ENCODE peak calls at places on chromosome 3, in eight cellular contexts. Z, H, W, M, Q, G, C and T are unnamed samples.

GRCh38 chr3:52890735-52891134 is 6.6 kb downstream of the STIMATE start:
- DNase-seq in Z (no peak), H (no peak), W (no peak), M (no peak), Q (no peak), G (no peak), C (no peak), T (no peak)

GRCh38 chr3:124492824-124493223 is 237.4 kb upstream of the UMPS start:
- DNase-seq in Z (peak), H (no peak), W (no peak), M (peak), Q (no peak), G (peak), C (peak), T (peak)

GRCh38 chr3:105606052-105606451 is 239.3 kb downstream of the ALCAM start:
- DNase-seq in Z (no peak), H (no peak), W (no peak), M (no peak), Q (no peak), G (peak), C (peak), T (peak)

GRCh38 chr3:110318108-110318507 is 753.5 kb upstream of the NECTIN3 start:
- DNase-seq in Z (peak), H (no peak), W (no peak), M (no peak), Q (no peak), G (peak), C (peak), T (no peak)

GRCh38 chr3:192636517-192637444 is 90.6 kb downstream of the FGF12 start:
- DNase-seq in Z (no peak), H (no peak), W (no peak), M (no peak), Q (no peak), G (no peak), C (no peak), T (no peak)

GRCh38 chr3:27345493-27345892 is 23.7 kb downstream of the NEK10 start:
- DNase-seq in Z (no peak), H (no peak), W (no peak), M (no peak), Q (no peak), G (no peak), C (no peak), T (no peak)

GRCh38 chr3:12985148-12985547 is 88.1 kb downstream of the IQSEC1 start:
- DNase-seq in Z (no peak), H (no peak), W (no peak), M (no peak), Q (no peak), G (no peak), C (no peak), T (no peak)

GRCh38 chr3:36700537-36701248 is 63.7 kb downstream of the DCLK3 start:
- DNase-seq in Z (peak), H (peak), W (peak), M (peak), Q (no peak), G (peak), C (peak), T (peak)

GRCh38 chr3:42796332-42796885 is 7.9 kb downstream of the HIGD1A start:
- DNase-seq in Z (no peak), H (no peak), W (no peak), M (no peak), Q (no peak), G (no peak), C (no peak), T (no peak)

GRCh38 chr3:43296565-43296964 is 10.2 kb downstream of the SNRK start:
- DNase-seq in Z (no peak), H (no peak), W (no peak), M (peak), Q (no peak), G (peak), C (no peak), T (no peak)

GRCh38 chr3:98514948-98515347 is 7.8 kb downstream of the CLDND1 start:
- DNase-seq in Z (no peak), H (no peak), W (no peak), M (no peak), Q (no peak), G (no peak), C (no peak), T (no peak)

GRCh38 chr3:20484126-20484525 is 298.1 kb upstream of the SGO1 start:
- DNase-seq in Z (no peak), H (no peak), W (no peak), M (no peak), Q (no peak), G (no peak), C (no peak), T (no peak)

GRCh38 chr3:28940530-28940929 is 340.3 kb upstream of the RBMS3 start:
- DNase-seq in Z (no peak), H (no peak), W (no peak), M (no peak), Q (peak), G (peak), C (peak), T (peak)

GRCh38 chr3:50570508-50571279 is 1.4 kb downstream of the HEMK1 start:
- DNase-seq in Z (no peak), H (no peak), W (no peak), M (no peak), Q (no peak), G (no peak), C (no peak), T (no peak)

GRCh38 chr3:188788621-188789081 is 383.1 kb upstream of the TPRG1 start:
- DNase-seq in Z (no peak), H (no peak), W (no peak), M (no peak), Q (no peak), G (peak), C (peak), T (peak)

GRCh38 chr3:168622795-168623194 is 527.1 kb upstream of the GOLIM4 start:
- DNase-seq in Z (no peak), H (no peak), W (no peak), M (no peak), Q (no peak), G (no peak), C (no peak), T (no peak)

GRCh38 chr3:168628549-168628948 is 532.8 kb upstream of the GOLIM4 start:
- DNase-seq in Z (no peak), H (no peak), W (no peak), M (no peak), Q (no peak), G (no peak), C (no peak), T (no peak)

GRCh38 chr3:168624195-168624594 is 528.5 kb upstream of the GOLIM4 start:
- DNase-seq in Z (no peak), H (no peak), W (no peak), M (no peak), Q (no peak), G (no peak), C (no peak), T (no peak)

GRCh38 chr3:168625477-168625876 is 529.8 kb upstream of the GOLIM4 start:
- DNase-seq in Z (no peak), H (no peak), W (no peak), M (no peak), Q (no peak), G (no peak), C (no peak), T (no peak)

GRCh38 chr3:168624892-168625291 is 529.2 kb upstream of the GOLIM4 start:
- DNase-seq in Z (no peak), H (peak), W (no peak), M (no peak), Q (no peak), G (no peak), C (no peak), T (no peak)
- H3K27ac ChIP-seq in Z (no peak), H (no peak), W (no peak), M (no peak), Q (no peak), G (no peak), C (no peak), T (no peak)

GRCh38 chr3:53994986-53995385 is 103.3 kb upstream of the SELENOK start:
- DNase-seq in Z (no peak), H (no peak), W (no peak), M (no peak), Q (no peak), G (no peak), C (no peak), T (no peak)
- H3K4me2 ChIP-seq in Z (no peak), H (no peak), W (no peak), M (no peak), Q (no peak), G (no peak), C (no peak), T (no peak)

DNA sequence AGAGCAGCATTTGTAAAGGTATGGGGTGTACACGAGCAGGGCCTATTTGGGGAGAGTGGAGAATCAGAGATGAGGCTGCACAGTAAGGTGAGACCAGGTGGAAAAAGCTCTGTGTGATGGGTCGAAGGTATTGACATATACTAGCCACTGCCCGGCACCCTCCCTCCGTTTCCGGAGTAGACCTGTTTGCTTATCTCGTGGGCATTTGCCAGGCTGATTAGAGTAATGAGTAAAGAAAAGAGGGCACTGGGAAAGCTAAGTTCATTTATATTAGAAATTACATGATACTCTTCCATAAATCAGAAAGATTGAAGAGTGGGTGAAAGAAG is 46.2 kb upstream of the ATG7 start:
- DNase-seq in Z (no peak), H (no peak), W (no peak), M (no peak), Q (no peak), G (no peak), C (no peak), T (no peak)
- H3K4me3 ChIP-seq in Z (peak), H (no peak), W (no peak), M (no peak), Q (no peak), G (no peak), C (peak), T (no peak)

GRCh38 chr3:185760091-185760490 is 64.8 kb downstream of the IGF2BP2 start:
- DNase-seq in Z (no peak), H (no peak), W (no peak), M (no peak), Q (no peak), G (no peak), C (no peak), T (no peak)
- H3K27ac ChIP-seq in Z (no peak), H (no peak), W (no peak), M (no peak), Q (no peak), G (no peak), C (no peak), T (no peak)